ENCODE peak calls at places on chromosome 16, in seven cellular contexts. Z is CD8-positive, alpha-beta memory T cell; A is amygdala; D is germinal center; Y is A172; E is coronary artery; R is CD4-positive, alpha-beta memory T cell. H is an unnamed sample.

GRCh38 chr16:49453983-49454382 is 80.4 kb downstream of the C16orf78 start:
- DNase-seq in A (no peak), Y (no peak), E (no peak), R (no peak), D (no peak), Z (no peak), H (no peak)

GRCh38 chr16:31357324-31358156 is 2.6 kb downstream of the ITGAX start:
- DNase-seq in E (no peak), D (no peak), R (no peak), Z (no peak), Y (no peak), A (no peak), H (peak)

GRCh38 chr16:87924937-87925670 is 11.2 kb downstream of the CA5A start:
- DNase-seq in Y (no peak), R (no peak), Z (no peak), D (no peak), E (no peak), A (no peak), H (no peak)

GRCh38 chr16:4660454-4661007 is 32.8 kb upstream of the NUDT16L1 start:
- DNase-seq in Z (peak), D (no peak), A (peak), E (peak), Y (peak), R (peak), H (no peak)

GRCh38 chr16:51941412-51941811 is 605.5 kb downstream of the TOX3 start:
- DNase-seq in D (no peak), Y (no peak), Z (no peak), R (no peak), A (no peak), E (no peak), H (no peak)

GRCh38 chr16:81937305-81938038 is 73.8 kb downstream of the SDR42E1 start:
- DNase-seq in D (no peak), Y (no peak), Z (no peak), A (no peak), R (no peak), E (no peak), H (no peak)

GRCh38 chr16:30488764-30489595 is 16.4 kb downstream of the ITGAL start:
- DNase-seq in Z (no peak), A (no peak), Y (no peak), R (no peak), D (no peak), E (no peak), H (no peak)

GRCh38 chr16:66798162-66798561 is 3.2 kb downstream of the TERB1 start:
- DNase-seq in E (no peak), Z (no peak), A (no peak), D (no peak), R (no peak), Y (peak), H (no peak)

GRCh38 chr16:57479422-57480126 is 6.7 kb downstream of the DOK4 start:
- DNase-seq in Z (no peak), A (peak), E (no peak), Y (peak), R (no peak), D (no peak), H (no peak)

GRCh38 chr16:72939247-72939646 is 108.7 kb downstream of the ZFHX3 start:
- DNase-seq in R (no peak), Y (peak), A (no peak), E (peak), Z (no peak), D (no peak), H (no peak)

GRCh38 chr16:58628845-58629680 is 563 bp downstream of the CNOT1 start:
- DNase-seq in D (peak), Y (peak), E (peak), Z (peak), R (peak), A (no peak), H (peak)

H was measured in CD14-positive monocyte.